ENCODE peak calls at places on chromosomes 6 and 20, in seven cellular contexts. C is left ventricle myocardium inferior, K is psoas muscle, S is fibroblast of lung, L is bronchial epithelial cell, D is hepatocyte, U is Caco-2. X is an unnamed sample.

GRCh38 chr20:43934833-43935232 is 20.2 kb downstream of the TOX2 start:
- DNase-seq in C (no peak), K (no peak), S (no peak), L (no peak), D (no peak), U (no peak), X (no peak)

GRCh38 chr6:152273638-152274037 is 363.5 kb downstream of the SYNE1 start:
- DNase-seq in C (no peak), K (peak; percentile 68), S (no peak), L (peak; percentile 51), D (peak; percentile 13), U (no peak), X (peak; percentile 38)

GRCh38 chr20:62238569-62239277 is 402 bp downstream of the OSBPL2 start:
- DNase-seq in C (no peak), K (no peak), S (peak; percentile 6), L (no peak), D (peak; percentile 45), U (peak; percentile 65), X (no peak)

GRCh38 chr6:132584698-132585097 is 4.8 kb downstream of the TAAR5 start:
- DNase-seq in C (no peak), K (no peak), S (no peak), L (no peak), D (no peak), U (no peak), X (no peak)

GRCh38 chr6:145012039-145012662 is 723.2 kb downstream of the EPM2A start:
- DNase-seq in C (no peak), K (no peak), S (peak; percentile 33), L (peak; percentile 12), D (no peak), U (no peak), X (no peak)

GRCh38 chr20:62381842-62382241 is 5.1 kb upstream of the RPS21 start:
- DNase-seq in C (no peak), K (no peak), S (no peak), L (no peak), D (no peak), U (no peak), X (no peak)

GRCh38 chr6:19463925-19464324 is 373.2 kb upstream of the ID4 start:
- DNase-seq in C (no peak), K (no peak), S (no peak), L (no peak), D (peak; percentile 26), U (no peak), X (no peak)

GRCh38 chr6:44254957-44255808 is 2.1 kb downstream of the SLC35B2 start:
- DNase-seq in C (no peak), K (peak; percentile 63), S (no peak), L (no peak), D (no peak), U (peak; percentile 27), X (peak; percentile 54)

GRCh38 chr6:116352515-116353471 is 18.0 kb upstream of the DSE start:
- DNase-seq in C (no peak), K (no peak), S (peak; percentile 80), L (peak; percentile 71), D (no peak), U (no peak), X (no peak)

GRCh38 chr20:53829086-53829703 is 235.6 kb upstream of the ZNF217 start:
- DNase-seq in C (no peak), K (no peak), S (peak; percentile 95), L (peak; percentile 98), D (peak; percentile 76), U (peak; percentile 42), X (no peak)

GRCh38 chr6:84882768-84883766 is 118.7 kb upstream of the TBX18 start:
- DNase-seq in C (no peak), K (no peak), S (peak; percentile 6), L (no peak), D (no peak), U (no peak), X (no peak)

GRCh38 chr20:2520617-2521016 is 11.9 kb upstream of the ZNF343 start:
- DNase-seq in C (no peak), K (no peak), S (no peak), L (no peak), D (no peak), U (no peak), X (no peak)

GRCh38 chr20:63176035-63176434 is 39.9 kb downstream of the YTHDF1 start:
- DNase-seq in C (no peak), K (no peak), S (no peak), L (no peak), D (peak; percentile 44), U (peak; percentile 60), X (peak; percentile 90)

GRCh38 chr6:36445651-36446050 is 2.9 kb downstream of the KCTD20 start:
- DNase-seq in C (no peak), K (no peak), S (no peak), L (no peak), D (no peak), U (no peak), X (no peak)

GRCh38 chr20:48665785-48666184 is 162.0 kb downstream of the PREX1 start:
- DNase-seq in C (no peak), K (no peak), S (no peak), L (no peak), D (no peak), U (no peak), X (no peak)

GRCh38 chr20:47358672-47359532 is 2.4 kb upstream of the ZMYND8 start:
- DNase-seq in C (peak; percentile 64), K (peak; percentile 77), S (peak; percentile 93), L (peak; percentile 86), D (peak; percentile 92), U (peak; percentile 99), X (no peak)

GRCh38 chr6:107361568-107362270 is 97.6 kb downstream of the PDSS2 start:
- DNase-seq in C (no peak), K (no peak), S (peak; percentile 50), L (no peak), D (no peak), U (peak; percentile 29), X (peak; percentile 19)

GRCh38 chr20:5788385-5788895 is 38.2 kb downstream of the SHLD1 start:
- DNase-seq in C (peak; percentile 55), K (peak; percentile 71), S (peak; percentile 94), L (peak; percentile 82), D (peak; percentile 93), U (peak; percentile 83), X (peak; percentile 81)

GRCh38 chr20:45111799-45112471 is 3.0 kb downstream of the WFDC5 start:
- DNase-seq in C (no peak), K (no peak), S (peak; percentile 23), L (no peak), D (no peak), U (peak; percentile 53), X (peak; percentile 84)

GRCh38 chr6:2579789-2580570 is 170.7 kb downstream of the MYLK4 start:
- DNase-seq in C (no peak), K (no peak), S (no peak), L (no peak), D (no peak), U (no peak), X (no peak)

GRCh38 chr6:2575191-2575590 is 175.5 kb downstream of the MYLK4 start:
- DNase-seq in C (no peak), K (no peak), S (peak; percentile 54), L (no peak), D (no peak), U (no peak), X (no peak)

GRCh38 chr6:2578729-2579128 is 172.0 kb downstream of the MYLK4 start:
- DNase-seq in C (no peak), K (no peak), S (peak; percentile 69), L (peak; percentile 79), D (no peak), U (no peak), X (no peak)

GRCh38 chr6:2579241-2579761 is 171.4 kb downstream of the MYLK4 start:
- DNase-seq in C (peak; percentile 21), K (no peak), S (peak; percentile 75), L (peak; percentile 13), D (peak; percentile 19), U (no peak), X (no peak)

DNA sequence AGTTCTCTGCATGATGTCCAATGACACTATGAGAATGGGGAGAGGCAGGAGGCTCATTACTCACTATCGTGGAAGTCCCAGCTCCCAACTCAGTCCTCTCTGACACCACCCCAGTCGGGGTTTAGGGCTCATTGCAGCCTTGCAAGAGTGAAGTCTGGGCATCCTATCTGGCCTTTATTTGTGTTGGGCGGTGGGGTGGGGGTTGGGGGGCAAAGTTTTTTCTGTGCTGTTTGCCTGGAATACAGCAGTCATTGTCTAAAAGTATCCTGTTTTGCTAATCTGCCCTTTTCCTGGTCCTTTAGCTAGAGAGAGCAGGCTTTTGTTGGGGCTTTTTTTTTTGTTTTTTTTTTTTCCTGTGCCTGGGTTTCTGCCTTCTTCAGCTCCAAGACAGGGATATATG is 174.2 kb downstream of the MYLK4 start:
- DNase-seq in C (no peak), K (no peak), S (no peak), L (no peak), D (no peak), U (no peak), X (no peak)
- H3K27me3 ChIP-seq in C (no peaks in the 10 kb centered on the region), K (no peaks in the 10 kb centered on the region), S (no peaks in the 10 kb centered on the region), L (no peaks in the 10 kb centered on the region), D (no peaks in the 10 kb centered on the region), U (no peaks in the 10 kb centered on the region), X (no peaks in the 10 kb centered on the region)

GRCh38 chr6:168156742-168157265 is 77.8 kb upstream of the FRMD1 start:
- DNase-seq in C (no peak), K (no peak), S (no peak), L (no peak), D (no peak), U (no peak), X (no peak)

GRCh38 chr6:168155821-168156741 is 77.1 kb upstream of the FRMD1 start:
- DNase-seq in C (no peak), K (no peak), S (no peak), L (no peak), D (no peak), U (no peak), X (no peak)

GRCh38 chr6:168152306-168152963 is 73.4 kb upstream of the FRMD1 start:
- DNase-seq in C (no peak), K (no peak), S (no peak), L (no peak), D (no peak), U (no peak), X (peak; percentile 4)

GRCh38 chr6:168155193-168155592 is 76.2 kb upstream of the FRMD1 start:
- DNase-seq in C (no peak), K (no peak), S (peak; percentile 12), L (peak; percentile 52), D (peak; percentile 45), U (no peak), X (no peak)

GRCh38 chr6:168154263-168154917 is 75.4 kb upstream of the FRMD1 start:
- DNase-seq in C (no peak), K (no peak), S (no peak), L (no peak), D (no peak), U (no peak), X (no peak)
- H3K4me3 ChIP-seq in C (no peak overlapping the region), K (no peak overlapping the region), S (no peak overlapping the region), L (no peak overlapping the region), D (no peak overlapping the region), U (no peak overlapping the region), X (no peak overlapping the region)

DNA sequence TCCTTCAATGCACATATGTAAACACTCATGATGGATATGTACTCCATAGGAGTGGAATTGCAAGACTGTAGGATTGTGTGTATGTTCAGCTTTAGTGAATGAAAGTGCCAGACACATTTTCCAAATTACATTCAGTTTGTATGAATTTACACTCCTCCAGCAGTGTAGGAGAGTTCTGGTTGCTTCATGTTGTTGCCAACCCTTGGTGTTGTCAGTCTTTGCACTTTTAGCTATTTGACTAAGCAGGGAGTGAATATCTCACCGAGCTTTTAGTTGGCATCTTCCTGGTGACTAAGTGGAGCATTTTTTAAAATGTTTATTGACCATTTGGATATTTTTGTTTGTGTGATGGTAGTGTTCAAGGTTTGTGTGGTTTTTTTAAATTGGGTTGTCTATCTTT is 23.9 kb downstream of the NKX2-4 start:
- DNase-seq in C (no peak), K (no peak), S (no peak), L (no peak), D (no peak), U (no peak), X (no peak)
- H3K36me3 ChIP-seq in C (peaks cover 46% of the 10 kb centered on the region), K (peaks cover 33% of the 10 kb centered on the region), S (no peaks in the 10 kb centered on the region), L (peaks cover 2% of the 10 kb centered on the region), D (no peaks in the 10 kb centered on the region), U (no peaks in the 10 kb centered on the region), X (peaks cover 3% of the 10 kb centered on the region)

GRCh38 chr20:37999526-38000263 is 33.6 kb downstream of the TTI1 start:
- DNase-seq in C (no peak), K (no peak), S (no peak), L (no peak), D (no peak), U (no peak), X (no peak)
- H3K27me3 ChIP-seq in C (no peaks in the 10 kb centered on the region), K (no peaks in the 10 kb centered on the region), S (no peaks in the 10 kb centered on the region), L (no peaks in the 10 kb centered on the region), D (no peaks in the 10 kb centered on the region), U (no peaks in the 10 kb centered on the region), X (no peaks in the 10 kb centered on the region)

X was measured in H7.